ENCODE peak calls at places on chromosome 14, in five cellular contexts. One of them, this sample, is unnamed.

GRCh38 chr14:32313977-32314376 is 15.1 kb upstream of the AKAP6 start:
- DNase-seq in transverse colon: peak; percentile 13
- DNase-seq in hypothalamus: no peak
- DNase-seq in memory B cell: no peak
- DNase-seq in esophagus squamous epithelium: no peak
- DNase-seq in this sample: no peak

GRCh38 chr14:75504411-75504810 is 17.9 kb upstream of the BATF start:
- DNase-seq in transverse colon: no peak
- DNase-seq in hypothalamus: no peak
- DNase-seq in memory B cell: no peak
- DNase-seq in esophagus squamous epithelium: no peak
- DNase-seq in this sample: no peak

GRCh38 chr14:104293851-104294627 is 155.7 kb downstream of the KIF26A start:
- DNase-seq in transverse colon: peak; percentile 38
- DNase-seq in hypothalamus: no peak
- DNase-seq in memory B cell: no peak
- DNase-seq in esophagus squamous epithelium: no peak
- DNase-seq in this sample: no peak

GRCh38 chr14:44369401-44370123 is 137.5 kb downstream of the FSCB start:
- DNase-seq in transverse colon: no peak
- DNase-seq in hypothalamus: no peak
- DNase-seq in memory B cell: no peak
- DNase-seq in esophagus squamous epithelium: no peak
- DNase-seq in this sample: no peak

GRCh38 chr14:38951451-38951850 is 151.6 kb downstream of the SEC23A start:
- DNase-seq in transverse colon: no peak
- DNase-seq in hypothalamus: no peak
- DNase-seq in memory B cell: no peak
- DNase-seq in esophagus squamous epithelium: no peak
- DNase-seq in this sample: no peak

GRCh38 chr14:50303744-50304471 is 8.1 kb downstream of the L2HGDH start:
- DNase-seq in transverse colon: no peak
- DNase-seq in hypothalamus: no peak
- DNase-seq in memory B cell: no peak
- DNase-seq in esophagus squamous epithelium: no peak
- DNase-seq in this sample: no peak

GRCh38 chr14:101069666-101070362 is 166.3 kb upstream of the RTL1 start:
- DNase-seq in transverse colon: peak; percentile 4
- DNase-seq in hypothalamus: no peak
- DNase-seq in memory B cell: no peak
- DNase-seq in esophagus squamous epithelium: no peak
- DNase-seq in this sample: no peak

GRCh38 chr14:44960646-44961045 is 1.1 kb downstream of the KLHL28 start:
- DNase-seq in transverse colon: no peak
- DNase-seq in hypothalamus: no peak
- DNase-seq in memory B cell: no peak
- DNase-seq in esophagus squamous epithelium: no peak
- DNase-seq in this sample: no peak

GRCh38 chr14:90253826-90254225 is 2.5 kb upstream of the PSMC1 start:
- DNase-seq in transverse colon: no peak
- DNase-seq in hypothalamus: no peak
- DNase-seq in memory B cell: no peak
- DNase-seq in esophagus squamous epithelium: no peak
- DNase-seq in this sample: no peak

GRCh38 chr14:47675489-47676300 is at the start of gene MDGA2:
- DNase-seq in transverse colon: no peak
- DNase-seq in hypothalamus: peak; percentile 54
- DNase-seq in memory B cell: no peak
- DNase-seq in esophagus squamous epithelium: no peak
- DNase-seq in this sample: no peak

GRCh38 chr14:22517117-22517720 is 71.8 kb downstream of the DAD1 start:
- DNase-seq in transverse colon: no peak
- DNase-seq in hypothalamus: no peak
- DNase-seq in memory B cell: no peak
- DNase-seq in esophagus squamous epithelium: no peak
- DNase-seq in this sample: no peak

GRCh38 chr14:79044894-79045624 is 874.9 kb downstream of the NRXN3 start:
- DNase-seq in transverse colon: peak; percentile 29
- DNase-seq in hypothalamus: no peak
- DNase-seq in memory B cell: no peak
- DNase-seq in esophagus squamous epithelium: no peak
- DNase-seq in this sample: no peak

GRCh38 chr14:38409081-38409705 is 153.3 kb upstream of the CLEC14A start:
- DNase-seq in transverse colon: no peak
- DNase-seq in hypothalamus: no peak
- DNase-seq in memory B cell: no peak
- DNase-seq in esophagus squamous epithelium: no peak
- DNase-seq in this sample: no peak

GRCh38 chr14:94213021-94213420 is 38.9 kb downstream of the PPP4R4 start:
- DNase-seq in transverse colon: no peak
- DNase-seq in hypothalamus: no peak
- DNase-seq in memory B cell: no peak
- DNase-seq in esophagus squamous epithelium: no peak
- DNase-seq in this sample: no peak

GRCh38 chr14:21101802-21102413 is 1.0 kb downstream of the TMEM253 start:
- DNase-seq in transverse colon: no peak
- DNase-seq in hypothalamus: no peak
- DNase-seq in memory B cell: no peak
- DNase-seq in esophagus squamous epithelium: no peak
- DNase-seq in this sample: no peak

GRCh38 chr14:51738754-51739153 is 87.0 kb downstream of the FRMD6 start:
- DNase-seq in transverse colon: no peak
- DNase-seq in hypothalamus: no peak
- DNase-seq in memory B cell: no peak
- DNase-seq in esophagus squamous epithelium: no peak
- DNase-seq in this sample: no peak

GRCh38 chr14:30960216-30960615 is 65.2 kb upstream of the AP4S1 start:
- DNase-seq in transverse colon: no peak
- DNase-seq in hypothalamus: no peak
- DNase-seq in memory B cell: no peak
- DNase-seq in esophagus squamous epithelium: no peak
- DNase-seq in this sample: no peak

GRCh38 chr14:99936056-99936455 is 129.2 kb upstream of the EVL start:
- DNase-seq in transverse colon: no peak
- DNase-seq in hypothalamus: no peak
- DNase-seq in memory B cell: no peak
- DNase-seq in esophagus squamous epithelium: no peak
- DNase-seq in this sample: no peak

GRCh38 chr14:52442602-52443001 is 109.7 kb downstream of the TXNDC16 start:
- DNase-seq in transverse colon: no peak
- DNase-seq in hypothalamus: no peak
- DNase-seq in memory B cell: no peak
- DNase-seq in esophagus squamous epithelium: no peak
- DNase-seq in this sample: no peak

GRCh38 chr14:68261092-68261842 is 441.7 kb downstream of the RAD51B start:
- DNase-seq in transverse colon: no peak
- DNase-seq in hypothalamus: no peak
- DNase-seq in memory B cell: no peak
- DNase-seq in esophagus squamous epithelium: no peak
- DNase-seq in this sample: no peak

GRCh38 chr14:65290830-65291229 is 121.7 kb upstream of the FUT8 start:
- DNase-seq in transverse colon: no peak
- DNase-seq in hypothalamus: no peak
- DNase-seq in memory B cell: no peak
- DNase-seq in esophagus squamous epithelium: no peak
- DNase-seq in this sample: peak; percentile 7

GRCh38 chr14:102655154-102655553 is 62.7 kb downstream of the RCOR1 start:
- DNase-seq in transverse colon: no peak
- DNase-seq in hypothalamus: no peak
- DNase-seq in memory B cell: no peak
- DNase-seq in esophagus squamous epithelium: no peak
- DNase-seq in this sample: no peak

GRCh38 chr14:64522591-64523355 is 17.8 kb upstream of the HSPA2 start:
- DNase-seq in transverse colon: no peak
- DNase-seq in hypothalamus: no peak
- DNase-seq in memory B cell: no peak
- DNase-seq in esophagus squamous epithelium: no peak
- DNase-seq in this sample: no peak

GRCh38 chr14:50892255-50892654 is 20.4 kb downstream of the ABHD12B start:
- DNase-seq in transverse colon: peak; percentile 31
- DNase-seq in hypothalamus: no peak
- DNase-seq in memory B cell: no peak
- DNase-seq in esophagus squamous epithelium: no peak
- DNase-seq in this sample: no peak

GRCh38 chr14:99574099-99574880 is 29.7 kb downstream of the CCDC85C start:
- DNase-seq in transverse colon: peak; percentile 78
- DNase-seq in hypothalamus: no peak
- DNase-seq in memory B cell: no peak
- DNase-seq in esophagus squamous epithelium: no peak
- DNase-seq in this sample: no peak

GRCh38 chr14:52314521-52315354 is 626 bp downstream of the PTGER2 start:
- DNase-seq in transverse colon: peak; percentile 41
- DNase-seq in hypothalamus: no peak
- DNase-seq in memory B cell: peak; percentile 7
- DNase-seq in esophagus squamous epithelium: no peak
- DNase-seq in this sample: no peak

GRCh38 chr14:53389207-53389606 is 236.1 kb upstream of the DDHD1 start:
- DNase-seq in transverse colon: no peak
- DNase-seq in hypothalamus: no peak
- DNase-seq in memory B cell: no peak
- DNase-seq in esophagus squamous epithelium: no peak
- DNase-seq in this sample: no peak

GRCh38 chr14:73788871-73789590 is 62.6 kb upstream of the PTGR2 start:
- DNase-seq in transverse colon: no peak
- DNase-seq in hypothalamus: no peak
- DNase-seq in memory B cell: no peak
- DNase-seq in esophagus squamous epithelium: no peak
- DNase-seq in this sample: no peak

GRCh38 chr14:57066887-57067513 is 201.7 kb downstream of the EXOC5 start:
- DNase-seq in transverse colon: peak; percentile 54
- DNase-seq in hypothalamus: peak; percentile 34
- DNase-seq in memory B cell: peak; percentile 22
- DNase-seq in esophagus squamous epithelium: no peak
- DNase-seq in this sample: no peak

GRCh38 chr14:25006961-25007795 is 42.8 kb downstream of the STXBP6 start:
- DNase-seq in transverse colon: no peak
- DNase-seq in hypothalamus: no peak
- DNase-seq in memory B cell: no peak
- DNase-seq in esophagus squamous epithelium: no peak
- DNase-seq in this sample: no peak

GRCh38 chr14:50599700-50600444 is 39.9 kb downstream of the ATL1 start:
- DNase-seq in transverse colon: no peak
- DNase-seq in hypothalamus: no peak
- DNase-seq in memory B cell: peak; percentile 18
- DNase-seq in esophagus squamous epithelium: no peak
- DNase-seq in this sample: no peak

GRCh38 chr14:67487937-67488893 is at the start of gene TMEM229B:
- DNase-seq in transverse colon: peak; percentile 74
- DNase-seq in hypothalamus: peak; percentile 11
- DNase-seq in memory B cell: peak; percentile 84
- DNase-seq in esophagus squamous epithelium: peak; percentile 41
- DNase-seq in this sample: no peak

GRCh38 chr14:77406718-77407117 is 16.6 kb downstream of the NOXRED1 start:
- DNase-seq in transverse colon: no peak
- DNase-seq in hypothalamus: no peak
- DNase-seq in memory B cell: no peak
- DNase-seq in esophagus squamous epithelium: no peak
- DNase-seq in this sample: no peak

This sample was measured in GOT3.